ENCODE peak calls at places on chromosomes 12 and 14, in seven cellular contexts. Y is neural progenitor cell, G is hepatocyte, E is GM23338, A is HCT116, N is GM23248, S is PC-3. R is an unnamed sample. For H3K4me1, the result is how much of the 10 kb centered on the place peaks cover.

GRCh38 chr14:65179918-65180724 is 77.8 kb upstream of the MAX start:
- DNase-seq in Y (no peak), G (no peak), E (no peak), A (peak), N (peak), S (peak), R (no peak)

GRCh38 chr12:74922642-74923041 is 287.0 kb downstream of the KCNC2 start:
- DNase-seq in Y (no peak), G (peak), E (no peak), A (no peak), N (no peak), S (no peak), R (no peak)

GRCh38 chr12:123743002-123743401 is 19.1 kb upstream of the DNAH10 start:
- DNase-seq in Y (no peak), G (no peak), E (no peak), A (no peak), N (no peak), S (no peak), R (no peak)

GRCh38 chr12:81296556-81297305 is 218.9 kb downstream of the ACSS3 start:
- DNase-seq in Y (no peak), G (no peak), E (no peak), A (no peak), N (peak), S (peak), R (no peak)

GRCh38 chr12:49086116-49086515 is 8.5 kb downstream of the DHH start:
- DNase-seq in Y (no peak), G (no peak), E (no peak), A (no peak), N (peak), S (no peak), R (no peak)

GRCh38 chr14:36553650-36554260 is 28.7 kb downstream of the NKX2-8 start:
- DNase-seq in Y (peak), G (peak), E (peak), A (peak), N (peak), S (peak), R (peak)

GRCh38 chr12:132084681-132085635 is 59.2 kb downstream of the DDX51 start:
- DNase-seq in Y (peak), G (peak), E (peak), A (no peak), N (peak), S (peak), R (no peak)

GRCh38 chr12:10634427-10634826 is 21.0 kb upstream of the MAGOHB start:
- DNase-seq in Y (no peak), G (no peak), E (no peak), A (no peak), N (peak), S (peak), R (no peak)

GRCh38 chr12:3869860-3870259 is 3.3 kb downstream of the PARP11 start:
- DNase-seq in Y (no peak), G (no peak), E (no peak), A (no peak), N (no peak), S (no peak), R (peak)

GRCh38 chr14:23379331-23380196 is 2.7 kb downstream of the CMTM5 start:
- DNase-seq in Y (peak), G (peak), E (peak), A (peak), N (peak), S (peak), R (peak)

GRCh38 chr14:61188196-61188595 is 92.9 kb downstream of the TMEM30B start:
- DNase-seq in Y (peak), G (no peak), E (peak), A (no peak), N (peak), S (no peak), R (no peak)

GRCh38 chr12:122517877-122518276 is 8.9 kb downstream of the RSRC2 start:
- DNase-seq in Y (no peak), G (peak), E (no peak), A (no peak), N (peak), S (peak), R (no peak)

GRCh38 chr12:2341051-2341751 is 288.4 kb downstream of the CACNA1C start:
- DNase-seq in Y (no peak), G (no peak), E (no peak), A (no peak), N (no peak), S (no peak), R (no peak)

GRCh38 chr12:94148841-94149780 is 734 bp downstream of the PLXNC1 start:
- DNase-seq in Y (peak), G (peak), E (peak), A (no peak), N (peak), S (no peak), R (peak)

GRCh38 chr12:39389399-39390150 is 53.3 kb downstream of the KIF21A start:
- DNase-seq in Y (no peak), G (no peak), E (no peak), A (no peak), N (no peak), S (no peak), R (no peak)

GRCh38 chr14:99537399-99537798 is 56.2 kb downstream of the CCNK start:
- DNase-seq in Y (peak), G (peak), E (peak), A (no peak), N (peak), S (peak), R (no peak)

GRCh38 chr12:6430990-6431353 is 13.8 kb upstream of the CD27 start:
- DNase-seq in Y (no peak), G (no peak), E (no peak), A (no peak), N (peak), S (no peak), R (no peak)

GRCh38 chr12:31589896-31590729 is 823 bp downstream of the DENND5B start:
- DNase-seq in Y (peak), G (peak), E (peak), A (peak), N (peak), S (peak), R (peak)

GRCh38 chr12:109594566-109595317 is 21.1 kb downstream of the MVK start:
- DNase-seq in Y (no peak), G (no peak), E (no peak), A (no peak), N (no peak), S (no peak), R (no peak)

GRCh38 chr14:94025720-94026119 is 420 bp upstream of the OTUB2 start:
- DNase-seq in Y (no peak), G (no peak), E (no peak), A (no peak), N (peak), S (peak), R (no peak)

GRCh38 chr14:88249266-88249665 is 73.8 kb downstream of the KCNK10 start:
- DNase-seq in Y (no peak), G (no peak), E (no peak), A (no peak), N (no peak), S (peak), R (no peak)

GRCh38 chr12:105538880-105539279 is 208.4 kb downstream of the C12orf75 start:
- DNase-seq in Y (no peak), G (no peak), E (no peak), A (no peak), N (peak), S (no peak), R (no peak)

GRCh38 chr14:30610719-30611388 is 11.3 kb upstream of the SCFD1 start:
- DNase-seq in Y (no peak), G (peak), E (peak), A (peak), N (peak), S (peak), R (no peak)

GRCh38 chr12:44839785-44840184 is 36.3 kb downstream of the NELL2 start:
- DNase-seq in Y (no peak), G (no peak), E (no peak), A (no peak), N (no peak), S (no peak), R (no peak)

GRCh38 chr14:34872822-34873590 is 2.2 kb downstream of the BAZ1A start:
- DNase-seq in Y (peak), G (peak), E (peak), A (no peak), N (peak), S (no peak), R (no peak)

GRCh38 chr14:100566119-100566518 is 21.1 kb downstream of the BEGAIN start:
- DNase-seq in Y (no peak), G (no peak), E (no peak), A (no peak), N (no peak), S (no peak), R (no peak)

GRCh38 chr12:92136883-92137582 is 8.6 kb downstream of the BTG1 start:
- DNase-seq in Y (peak), G (peak), E (peak), A (peak), N (peak), S (peak), R (peak)
- H3K4me1 ChIP-seq in Y (half or more), G (half or more), E (half or more), A (under half), N (half or more), S (half or more), R (half or more)

GRCh38 chr14:38211258-38211735 is 3.6 kb downstream of the SSTR1 start:
- DNase-seq in Y (peak), G (peak), E (peak), A (no peak), N (peak), S (no peak), R (no peak)

GRCh38 chr14:38209572-38210159 is 2.0 kb downstream of the SSTR1 start:
- DNase-seq in Y (no peak), G (no peak), E (peak), A (no peak), N (peak), S (no peak), R (no peak)

GRCh38 chr14:38210168-38210567 is 2.5 kb downstream of the SSTR1 start:
- DNase-seq in Y (no peak), G (peak), E (peak), A (no peak), N (peak), S (peak), R (no peak)

GRCh38 chr14:38208825-38209562 is 1.3 kb downstream of the SSTR1 start:
- DNase-seq in Y (peak), G (peak), E (peak), A (no peak), N (peak), S (no peak), R (no peak)

DNA sequence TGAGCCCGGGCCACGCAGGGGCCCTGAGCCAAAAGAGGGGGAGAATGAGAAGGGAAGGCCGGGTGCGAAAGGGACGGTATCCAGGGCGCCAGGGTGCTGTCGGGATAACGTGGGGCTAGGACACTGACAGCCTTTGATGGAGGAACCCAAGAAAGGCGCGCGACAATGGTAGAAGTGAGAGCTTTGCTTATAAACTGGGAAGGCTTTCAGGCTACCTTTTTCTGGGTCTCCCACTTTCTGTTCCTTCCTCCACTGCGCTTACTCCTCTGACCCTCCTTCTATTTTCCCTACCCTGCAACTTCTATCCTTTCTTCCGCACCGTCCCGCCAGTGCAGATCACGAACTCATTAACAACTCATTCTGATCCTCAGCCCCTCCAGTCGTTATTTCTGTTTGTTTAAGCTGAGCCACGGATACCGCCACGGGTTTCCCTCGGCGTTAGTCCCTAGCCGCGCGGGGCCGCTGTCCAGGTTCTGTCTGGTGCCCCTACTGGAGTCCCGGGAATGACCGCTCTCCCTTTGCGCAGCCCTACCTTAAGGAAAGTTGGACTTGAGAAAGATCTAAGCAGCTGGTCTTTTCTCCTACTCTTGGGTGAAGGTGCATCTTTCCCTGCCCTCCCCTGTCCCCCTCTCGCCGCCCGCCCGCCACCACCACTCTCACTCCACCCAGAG is 3.0 kb downstream of the SSTR1 start:
- DNase-seq in Y (peak), G (peak), E (peak), A (no peak), N (peak), S (no peak), R (no peak)
- TF ChIP-seq EZH2 in Y (no peak), G (no peak), E (peak), A (no peak), N (no peak), S (no peak), R (no peak)

GRCh38 chr12:102300824-102301461 is 103.3 kb upstream of the PMCH start:
- DNase-seq in Y (peak), G (peak), E (peak), A (peak), N (peak), S (peak), R (peak)
- TF ChIP-seq EZH2phosphoT487 in Y (no peak), G (no peak), E (no peak), A (no peak), N (no peak), S (no peak), R (no peak)

DNA sequence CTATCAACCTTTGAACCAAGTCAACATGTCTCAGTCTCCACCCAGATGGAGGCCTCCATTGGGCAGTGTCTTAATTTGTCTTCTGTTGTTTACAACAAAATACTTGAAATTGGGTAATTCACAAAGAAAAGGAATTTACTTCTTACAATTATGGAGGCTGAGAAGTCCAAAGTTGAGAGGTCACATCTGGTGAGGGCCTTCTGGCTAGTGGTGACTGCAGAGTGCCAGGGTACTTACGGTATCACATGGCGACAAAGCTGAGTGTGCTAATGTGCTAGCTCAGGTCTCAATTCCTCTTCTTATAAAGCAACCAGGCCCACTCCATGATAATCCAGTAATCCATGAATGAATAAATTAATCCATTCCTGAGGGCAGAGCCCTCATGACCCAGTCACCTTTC is 4.7 kb downstream of the NID2 start:
- DNase-seq in Y (no peak), G (no peak), E (no peak), A (no peak), N (no peak), S (no peak), R (no peak)
- H3K4me1 ChIP-seq in Y (under half), G (under half), E (under half), A (under half), N (under half), S (under half), R (under half)

DNA sequence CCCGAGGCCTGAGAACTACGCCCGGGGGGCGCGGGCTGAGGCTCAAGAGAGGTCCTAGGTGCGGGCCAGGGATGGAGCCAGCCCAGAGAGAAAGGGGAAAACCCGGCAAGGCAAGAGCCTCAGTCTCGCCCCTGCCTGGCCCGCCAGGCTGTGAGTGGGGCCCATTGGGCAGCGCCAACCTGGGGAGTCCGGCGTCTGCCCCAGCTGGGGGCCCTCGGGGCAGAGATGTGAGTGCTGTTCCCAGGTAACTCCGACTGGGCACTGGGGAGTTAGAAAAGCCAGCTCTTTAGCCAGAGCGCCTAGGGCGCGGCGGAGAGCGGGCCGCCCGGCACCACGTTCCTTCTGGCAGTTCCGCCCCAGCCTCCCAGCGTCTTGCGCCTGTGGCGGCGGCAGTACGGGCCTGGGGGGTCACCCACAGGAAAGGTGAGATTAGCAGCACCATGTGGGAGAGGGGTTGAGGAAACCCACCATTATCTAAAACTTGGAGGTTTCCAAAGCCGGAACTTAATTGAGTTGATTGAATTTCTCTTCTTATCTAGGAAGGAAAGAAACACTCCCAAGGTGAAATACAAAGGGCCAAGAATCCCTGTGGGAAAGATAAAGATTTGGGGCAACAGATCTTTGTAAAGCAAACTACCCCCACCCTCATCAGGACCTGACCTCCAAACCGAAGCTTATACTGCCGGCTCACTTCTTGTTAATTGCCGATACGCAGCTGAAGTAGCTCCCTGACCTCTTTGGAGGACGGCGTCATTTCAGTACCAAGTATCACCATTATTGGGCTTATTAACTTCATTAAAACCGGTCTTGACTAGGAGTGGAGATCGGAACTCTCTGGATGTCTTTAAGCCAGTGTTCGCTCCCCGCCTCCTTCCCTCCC is 11.6 kb downstream of the OTX2 start:
- DNase-seq in Y (peak), G (no peak), E (peak), A (no peak), N (no peak), S (no peak), R (no peak)
- TF ChIP-seq EZH2 in Y (peak), G (peak), E (peak), A (no peak), N (no peak), S (no peak), R (no peak)

GRCh38 chr14:105153331-105153731 is 15.2 kb downstream of the JAG2 start:
- DNase-seq in Y (no peak), G (no peak), E (no peak), A (no peak), N (peak), S (no peak), R (no peak)
- TF ChIP-seq EZH2phosphoT487 in Y (no peak), G (no peak), E (no peak), A (no peak), N (no peak), S (no peak), R (no peak)

DNA sequence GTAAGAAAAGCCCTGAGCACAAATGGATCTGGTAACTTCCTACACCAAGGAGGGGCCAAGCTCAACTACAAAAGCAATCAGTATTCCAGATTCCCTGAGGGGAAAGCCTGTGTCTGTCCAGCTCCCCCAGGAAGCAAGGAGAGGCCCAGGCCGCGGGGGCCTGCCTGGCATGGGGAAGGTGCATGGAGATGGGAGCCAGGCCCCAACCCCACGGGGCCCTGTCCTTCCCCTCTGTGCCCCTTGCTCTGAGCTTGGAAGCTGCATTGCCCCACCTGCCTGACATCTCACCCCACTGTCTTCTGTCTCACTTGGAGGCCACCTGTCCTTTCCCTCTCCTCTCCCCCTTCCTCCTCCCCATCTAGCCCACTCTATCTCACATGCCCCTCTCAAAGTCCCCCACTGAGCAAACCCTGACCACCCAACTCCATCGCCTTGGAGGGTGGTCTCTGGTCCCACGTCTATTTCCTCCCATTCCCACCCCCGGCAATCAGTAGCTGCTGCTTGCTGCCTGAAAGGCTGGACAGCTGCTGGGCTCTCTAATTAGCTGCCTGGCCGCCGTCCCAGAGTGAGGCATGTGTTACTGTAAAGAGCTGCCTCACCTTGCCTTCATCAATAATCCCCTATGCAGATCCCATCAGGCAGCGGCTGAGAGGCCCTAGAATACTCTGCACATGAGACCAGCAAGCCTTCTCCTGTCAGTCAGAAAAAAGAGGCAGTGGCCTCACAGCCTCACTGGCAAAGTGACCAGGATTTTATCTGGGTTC is 3.4 kb upstream of the TMEM229B start:
- DNase-seq in Y (peak), G (no peak), E (no peak), A (no peak), N (peak), S (no peak), R (no peak)
- H3K4me1 ChIP-seq in Y (under half), G (under half), E (under half), A (under half), N (under half), S (under half), R (under half)

R was measured in MM.1S.